ENCODE peak calls at places on chromosomes 13 and 19, in ten cellular contexts. One of them, this sample, is unnamed.

GRCh38 chr13:37109080-37109678 is 3.7 kb upstream of the CSNK1A1L start:
- DNase-seq in ELR: peak
- DNase-seq in activated CD4-positive, alpha-beta T cell treated with anti-CD3 and anti-CD28 coated beads, Interleukin-2, amount 10 ng/mL, durations not matched to agents 24 days and 14 days: no peak
- DNase-seq in stimulated activated CD4-positive, alpha-beta T cell treated with anti-CD3 and anti-CD28 coated beads, Interleukin-1b, Interleukin-23, amount 100 ng/mL, for 1 hour: no peak
- DNase-seq in hypothalamus: no peak
- DNase-seq in T-helper 9 cell: no peak
- DNase-seq in T follicular helper cell: no peak
- DNase-seq in chondrocyte: no peak
- DNase-seq in activated CD8-positive, alpha-beta memory T cell treated with anti-CD3 and anti-CD28 coated beads, Interleukin-2, amount 10 ng/mL, durations not matched to agents 7 days and 5 days: no peak
- DNase-seq in CD8-positive, alpha-beta T cell: no peak
- DNase-seq in this sample: no peak

GRCh38 chr19:10863107-10863700 is 8.1 kb upstream of the CARM1 start:
- DNase-seq in stimulated activated CD4-positive, alpha-beta T cell treated with anti-CD3 and anti-CD28 coated beads, Interleukin-1b, Interleukin-23, amount 100 ng/mL, for 1 hour: no peak
- DNase-seq in activated CD4-positive, alpha-beta T cell treated with anti-CD3 and anti-CD28 coated beads, Interleukin-2, amount 10 ng/mL, durations not matched to agents 24 days and 14 days: no peak
- DNase-seq in hypothalamus: no peak
- DNase-seq in CD8-positive, alpha-beta T cell: no peak
- DNase-seq in T follicular helper cell: no peak
- DNase-seq in activated CD8-positive, alpha-beta memory T cell treated with anti-CD3 and anti-CD28 coated beads, Interleukin-2, amount 10 ng/mL, durations not matched to agents 7 days and 5 days: no peak
- DNase-seq in T-helper 9 cell: no peak
- DNase-seq in chondrocyte: no peak
- DNase-seq in ELR: peak
- DNase-seq in this sample: no peak

GRCh38 chr13:23636360-23636759 is 66.1 kb downstream of the TNFRSF19 start:
- DNase-seq in activated CD8-positive, alpha-beta memory T cell treated with anti-CD3 and anti-CD28 coated beads, Interleukin-2, amount 10 ng/mL, durations not matched to agents 7 days and 5 days: no peak
- DNase-seq in ELR: no peak
- DNase-seq in activated CD4-positive, alpha-beta T cell treated with anti-CD3 and anti-CD28 coated beads, Interleukin-2, amount 10 ng/mL, durations not matched to agents 24 days and 14 days: no peak
- DNase-seq in stimulated activated CD4-positive, alpha-beta T cell treated with anti-CD3 and anti-CD28 coated beads, Interleukin-1b, Interleukin-23, amount 100 ng/mL, for 1 hour: no peak
- DNase-seq in T-helper 9 cell: no peak
- DNase-seq in chondrocyte: no peak
- DNase-seq in CD8-positive, alpha-beta T cell: no peak
- DNase-seq in T follicular helper cell: no peak
- DNase-seq in hypothalamus: no peak
- DNase-seq in this sample: no peak

GRCh38 chr13:38415233-38415632 is 65.6 kb downstream of the UFM1 start:
- DNase-seq in stimulated activated CD4-positive, alpha-beta T cell treated with anti-CD3 and anti-CD28 coated beads, Interleukin-1b, Interleukin-23, amount 100 ng/mL, for 1 hour: no peak
- DNase-seq in hypothalamus: no peak
- DNase-seq in activated CD4-positive, alpha-beta T cell treated with anti-CD3 and anti-CD28 coated beads, Interleukin-2, amount 10 ng/mL, durations not matched to agents 24 days and 14 days: peak
- DNase-seq in chondrocyte: no peak
- DNase-seq in T-helper 9 cell: no peak
- DNase-seq in ELR: peak
- DNase-seq in CD8-positive, alpha-beta T cell: no peak
- DNase-seq in activated CD8-positive, alpha-beta memory T cell treated with anti-CD3 and anti-CD28 coated beads, Interleukin-2, amount 10 ng/mL, durations not matched to agents 7 days and 5 days: peak
- DNase-seq in T follicular helper cell: no peak
- DNase-seq in this sample: no peak

GRCh38 chr13:83752141-83752540 is 130.1 kb downstream of the SLITRK1 start:
- DNase-seq in CD8-positive, alpha-beta T cell: no peak
- DNase-seq in stimulated activated CD4-positive, alpha-beta T cell treated with anti-CD3 and anti-CD28 coated beads, Interleukin-1b, Interleukin-23, amount 100 ng/mL, for 1 hour: no peak
- DNase-seq in activated CD4-positive, alpha-beta T cell treated with anti-CD3 and anti-CD28 coated beads, Interleukin-2, amount 10 ng/mL, durations not matched to agents 24 days and 14 days: no peak
- DNase-seq in T-helper 9 cell: no peak
- DNase-seq in ELR: peak
- DNase-seq in activated CD8-positive, alpha-beta memory T cell treated with anti-CD3 and anti-CD28 coated beads, Interleukin-2, amount 10 ng/mL, durations not matched to agents 7 days and 5 days: no peak
- DNase-seq in hypothalamus: no peak
- DNase-seq in T follicular helper cell: no peak
- DNase-seq in chondrocyte: no peak
- DNase-seq in this sample: no peak

GRCh38 chr13:91313103-91313502 is 34.4 kb upstream of the MIR17HG start:
- DNase-seq in activated CD4-positive, alpha-beta T cell treated with anti-CD3 and anti-CD28 coated beads, Interleukin-2, amount 10 ng/mL, durations not matched to agents 24 days and 14 days: peak
- DNase-seq in T follicular helper cell: peak
- DNase-seq in ELR: peak
- DNase-seq in activated CD8-positive, alpha-beta memory T cell treated with anti-CD3 and anti-CD28 coated beads, Interleukin-2, amount 10 ng/mL, durations not matched to agents 7 days and 5 days: no peak
- DNase-seq in T-helper 9 cell: no peak
- DNase-seq in CD8-positive, alpha-beta T cell: no peak
- DNase-seq in stimulated activated CD4-positive, alpha-beta T cell treated with anti-CD3 and anti-CD28 coated beads, Interleukin-1b, Interleukin-23, amount 100 ng/mL, for 1 hour: no peak
- DNase-seq in hypothalamus: no peak
- DNase-seq in chondrocyte: no peak
- DNase-seq in this sample: no peak

GRCh38 chr13:94679614-94680013 is 32.7 kb downstream of the SOX21 start:
- DNase-seq in activated CD4-positive, alpha-beta T cell treated with anti-CD3 and anti-CD28 coated beads, Interleukin-2, amount 10 ng/mL, durations not matched to agents 24 days and 14 days: no peak
- DNase-seq in ELR: no peak
- DNase-seq in stimulated activated CD4-positive, alpha-beta T cell treated with anti-CD3 and anti-CD28 coated beads, Interleukin-1b, Interleukin-23, amount 100 ng/mL, for 1 hour: no peak
- DNase-seq in CD8-positive, alpha-beta T cell: no peak
- DNase-seq in T follicular helper cell: no peak
- DNase-seq in activated CD8-positive, alpha-beta memory T cell treated with anti-CD3 and anti-CD28 coated beads, Interleukin-2, amount 10 ng/mL, durations not matched to agents 7 days and 5 days: no peak
- DNase-seq in hypothalamus: no peak
- DNase-seq in chondrocyte: no peak
- DNase-seq in T-helper 9 cell: no peak
- DNase-seq in this sample: no peak

GRCh38 chr13:73248711-73249580 is 190.1 kb downstream of the KLF5 start:
- DNase-seq in chondrocyte: no peak
- DNase-seq in T-helper 9 cell: no peak
- DNase-seq in activated CD8-positive, alpha-beta memory T cell treated with anti-CD3 and anti-CD28 coated beads, Interleukin-2, amount 10 ng/mL, durations not matched to agents 7 days and 5 days: no peak
- DNase-seq in ELR: no peak
- DNase-seq in T follicular helper cell: no peak
- DNase-seq in CD8-positive, alpha-beta T cell: no peak
- DNase-seq in stimulated activated CD4-positive, alpha-beta T cell treated with anti-CD3 and anti-CD28 coated beads, Interleukin-1b, Interleukin-23, amount 100 ng/mL, for 1 hour: no peak
- DNase-seq in hypothalamus: no peak
- DNase-seq in activated CD4-positive, alpha-beta T cell treated with anti-CD3 and anti-CD28 coated beads, Interleukin-2, amount 10 ng/mL, durations not matched to agents 24 days and 14 days: no peak
- DNase-seq in this sample: no peak

GRCh38 chr13:101449971-101450748 is 2.3 kb upstream of the ITGBL1 start:
- DNase-seq in chondrocyte: no peak
- DNase-seq in hypothalamus: no peak
- DNase-seq in ELR: peak
- DNase-seq in stimulated activated CD4-positive, alpha-beta T cell treated with anti-CD3 and anti-CD28 coated beads, Interleukin-1b, Interleukin-23, amount 100 ng/mL, for 1 hour: no peak
- DNase-seq in CD8-positive, alpha-beta T cell: no peak
- DNase-seq in activated CD8-positive, alpha-beta memory T cell treated with anti-CD3 and anti-CD28 coated beads, Interleukin-2, amount 10 ng/mL, durations not matched to agents 7 days and 5 days: no peak
- DNase-seq in T follicular helper cell: no peak
- DNase-seq in activated CD4-positive, alpha-beta T cell treated with anti-CD3 and anti-CD28 coated beads, Interleukin-2, amount 10 ng/mL, durations not matched to agents 24 days and 14 days: no peak
- DNase-seq in T-helper 9 cell: no peak
- DNase-seq in this sample: no peak